ENCODE peak calls at places on chromosome 12, in six cellular contexts. O, X, F, S, K and U are unnamed samples. For H3K4me1, the result is how much of the 10 kb centered on the place peaks cover.

GRCh38 chr12:27462851-27463250 is 16.3 kb downstream of the SMCO2 start:
- DNase-seq in O (no peak), X (no peak), F (no peak), S (no peak), K (no peak), U (no peak)

GRCh38 chr12:5456025-5456424 is 24.1 kb downstream of the NTF3 start:
- DNase-seq in O (no peak), X (no peak), F (no peak), S (no peak), K (no peak), U (no peak)

GRCh38 chr12:113853491-113853890 is 112.6 kb downstream of the RBM19 start:
- DNase-seq in O (no peak), X (no peak), F (no peak), S (no peak), K (no peak), U (no peak)

GRCh38 chr12:87117516-87117915 is 861.3 kb upstream of the MGAT4C start:
- DNase-seq in O (no peak), X (no peak), F (peak), S (no peak), K (no peak), U (no peak)

GRCh38 chr12:104263580-104264358 is 39.8 kb upstream of the EID3 start:
- DNase-seq in O (no peak), X (no peak), F (no peak), S (no peak), K (no peak), U (no peak)

GRCh38 chr12:77925536-77926108 is 94.9 kb downstream of the NAV3 start:
- DNase-seq in O (peak), X (peak), F (peak), S (peak), K (peak), U (peak)

GRCh38 chr12:123431951-123432886 is 4.3 kb downstream of the RILPL2 start:
- DNase-seq in O (peak), X (peak), F (no peak), S (no peak), K (no peak), U (no peak)

GRCh38 chr12:57488397-57489156 is 709 bp downstream of the MARS1 start:
- DNase-seq in O (no peak), X (peak), F (peak), S (no peak), K (no peak), U (no peak)

DNA sequence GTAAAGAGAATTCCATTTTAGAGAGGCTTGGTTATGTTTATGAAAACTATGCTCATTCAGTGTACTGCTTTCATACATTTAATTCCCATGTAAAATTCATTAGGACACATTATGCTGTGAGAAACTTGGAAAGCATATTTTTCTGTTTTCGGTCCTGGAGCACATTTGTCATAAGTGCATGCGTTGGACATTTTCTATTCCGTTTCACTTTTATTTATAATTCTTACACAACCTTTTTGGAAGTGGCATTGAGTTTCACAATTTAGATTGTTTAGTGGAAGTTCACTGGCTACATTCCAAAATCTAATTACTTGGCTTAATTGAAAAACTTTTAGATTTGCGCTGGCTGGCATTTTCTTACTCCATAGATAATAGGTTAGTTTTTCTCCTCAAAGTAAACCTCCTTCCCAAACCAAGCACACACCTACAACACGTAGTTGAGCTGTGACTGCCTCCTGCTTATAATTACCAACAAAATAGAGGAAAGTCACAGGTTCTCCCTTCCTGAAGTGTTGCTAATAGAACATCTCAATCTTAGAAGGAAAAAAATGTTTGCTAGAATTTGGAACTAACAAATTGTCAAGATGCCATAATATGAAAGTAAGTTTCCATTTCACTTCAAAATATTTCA is 938.5 kb downstream of the TRHDE start:
- DNase-seq in O (no peak), X (no peak), F (no peak), S (no peak), K (no peak), U (no peak)
- H3K27ac ChIP-seq in O (no peak), X (no peak), F (no peak), S (no peak), K (no peak), U (no peak)

DNA sequence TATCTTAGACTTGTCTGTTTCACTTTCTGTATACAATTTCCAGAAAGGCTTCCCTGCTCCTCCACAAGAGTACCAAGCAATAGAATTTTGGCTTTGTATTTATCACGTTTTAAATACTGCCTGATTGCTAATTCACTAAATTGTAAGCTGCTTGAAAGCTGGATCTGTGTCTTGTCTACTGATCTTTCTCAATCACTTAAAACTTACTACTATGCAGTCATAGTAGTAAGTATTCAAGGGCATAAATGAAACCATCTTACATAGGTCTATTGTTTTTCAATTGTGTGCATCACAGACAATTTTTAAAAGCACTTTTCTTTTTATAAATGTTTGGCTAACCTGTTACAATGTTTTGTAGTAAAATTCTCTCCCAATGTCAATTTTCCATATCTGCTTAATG is 1.2 kb upstream of the GLIPR1L2 start:
- DNase-seq in O (no peak), X (no peak), F (peak), S (no peak), K (no peak), U (no peak)
- H3K4me1 ChIP-seq in O (under half), X (under half), F (under half), S (under half), K (under half), U (under half)

GRCh38 chr12:21827135-21827534 is 52.6 kb upstream of the KCNJ8 start:
- DNase-seq in O (no peak), X (no peak), F (no peak), S (no peak), K (no peak), U (no peak)

GRCh38 chr12:21828779-21829178 is 54.3 kb upstream of the KCNJ8 start:
- DNase-seq in O (no peak), X (no peak), F (peak), S (peak), K (no peak), U (no peak)

GRCh38 chr12:21825924-21826548 is 51.5 kb upstream of the KCNJ8 start:
- DNase-seq in O (no peak), X (no peak), F (no peak), S (no peak), K (no peak), U (no peak)

GRCh38 chr12:21826549-21826940 is 52.0 kb upstream of the KCNJ8 start:
- DNase-seq in O (no peak), X (no peak), F (no peak), S (no peak), K (no peak), U (no peak)

DNA sequence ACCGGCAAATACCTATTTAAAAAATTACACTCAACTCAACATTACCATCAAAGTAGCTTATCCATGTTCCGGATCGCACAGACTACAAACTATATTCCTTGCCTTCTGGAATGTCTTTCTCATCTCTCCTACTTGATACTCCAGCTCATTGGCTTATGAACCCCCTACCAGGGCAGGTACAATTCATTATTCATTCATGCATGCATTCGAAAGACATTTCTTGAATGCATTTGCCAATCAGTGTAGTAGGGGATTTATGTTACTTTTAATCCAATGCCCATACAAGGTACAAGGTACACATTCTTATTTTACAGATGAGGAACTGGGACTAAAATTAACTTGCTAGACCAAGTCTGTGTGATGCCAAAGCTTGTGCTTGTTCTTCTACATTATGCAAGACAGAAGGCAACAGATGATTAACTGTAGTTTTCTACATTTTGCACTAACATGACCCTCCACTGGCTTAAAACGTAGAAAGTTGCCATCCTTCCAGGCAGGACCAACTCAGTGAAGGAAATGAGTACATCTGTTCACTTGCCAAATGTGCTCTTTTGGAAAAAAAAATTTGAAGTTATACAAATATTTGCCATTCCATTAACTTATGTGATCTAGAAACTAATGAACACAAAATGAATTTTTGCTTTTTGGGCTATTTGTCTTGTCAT is 53.7 kb upstream of the KCNJ8 start:
- DNase-seq in O (no peak), X (no peak), F (no peak), S (no peak), K (no peak), U (no peak)
- H3K27ac ChIP-seq in O (no peak), X (no peak), F (no peak), S (peak), K (no peak), U (no peak)

GRCh38 chr12:50112456-50113218 is 601 bp downstream of the COX14 start:
- DNase-seq in O (no peak), X (peak), F (peak), S (no peak), K (no peak), U (no peak)

GRCh38 chr12:50110762-50111416 is 1.1 kb upstream of the COX14 start:
- DNase-seq in O (peak), X (peak), F (peak), S (peak), K (no peak), U (peak)

GRCh38 chr12:50111417-50111692 is 681 bp upstream of the COX14 start:
- DNase-seq in O (no peak), X (no peak), F (no peak), S (no peak), K (no peak), U (no peak)

GRCh38 chr12:50110127-50110761 is 1.8 kb upstream of the COX14 start:
- DNase-seq in O (peak), X (peak), F (no peak), S (peak), K (no peak), U (peak)

DNA sequence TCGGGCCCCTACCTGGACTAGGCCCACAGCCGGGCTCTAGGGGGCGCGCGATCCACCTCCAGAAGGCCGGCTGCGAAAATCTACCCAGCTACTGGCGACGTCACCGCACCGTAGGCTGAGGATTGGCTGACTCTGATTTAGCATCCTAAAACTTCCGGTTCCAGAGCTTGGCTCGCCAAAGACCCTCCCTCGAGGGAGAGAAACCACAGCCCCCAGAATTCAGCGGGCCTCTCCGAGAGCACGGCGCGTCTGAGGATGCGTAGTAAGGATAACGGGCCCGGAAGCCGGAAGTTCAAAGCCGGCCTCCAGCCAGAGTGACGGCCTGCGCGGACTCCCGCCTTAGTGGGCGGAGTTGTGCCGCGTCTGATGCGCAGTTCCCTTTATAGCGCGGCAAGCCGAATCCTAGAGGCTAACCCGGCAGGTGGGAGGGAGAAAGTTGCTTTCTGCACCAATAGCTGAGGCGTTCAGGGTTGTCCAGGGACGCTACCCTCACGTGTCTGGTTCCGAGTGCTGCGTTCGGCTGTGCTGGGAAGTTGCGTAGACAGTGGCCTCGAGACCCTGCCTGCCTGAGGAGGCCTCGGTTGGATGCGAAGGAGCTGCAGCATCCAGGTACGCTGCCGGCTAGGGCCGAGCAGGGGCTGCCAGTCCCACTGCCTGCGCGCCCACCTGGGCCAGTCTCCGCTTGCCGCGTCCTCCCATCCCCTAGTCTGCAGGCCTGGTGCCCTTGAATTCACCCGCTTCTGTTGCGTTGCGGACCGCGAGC is at the start of gene COX14:
- DNase-seq in O (peak), X (peak), F (peak), S (peak), K (peak), U (peak)
- H3K4me1 ChIP-seq in O (under half), X (under half), F (under half), S (under half), K (under half), U (under half)

GRCh38 chr12:107759410-107759809 is 1.5 kb downstream of the PRDM4 start:
- DNase-seq in O (no peak), X (peak), F (peak), S (peak), K (no peak), U (no peak)
- H3K27ac ChIP-seq in O (no peak), X (peak), F (peak), S (peak), K (no peak), U (peak)